ENCODE peak calls at places on chromosome 13, in seven cellular contexts. B is CD14-positive monocyte, D is HTR-8/SVneo, W is mucosa of descending colon, A is lower leg skin, Q is GM12878, V is iPS DF 19.7. X is an unnamed sample.

GRCh38 chr13:40315416-40316064 is 350.9 kb downstream of the FOXO1 start:
- DNase-seq in B (no peak), D (no peak), W (no peak), A (no peak), Q (no peak), V (no peak), X (no peak)

GRCh38 chr13:89212186-89212585 is 1541.0 kb downstream of the SLITRK5 start:
- DNase-seq in B (no peak), D (no peak), W (no peak), A (no peak), Q (no peak), V (no peak), X (no peak)

GRCh38 chr13:21164631-21165030 is 11.7 kb downstream of the SKA3 start:
- DNase-seq in B (no peak), D (no peak), W (no peak), A (no peak), Q (no peak), V (no peak), X (no peak)

GRCh38 chr13:77492982-77493381 is 42.5 kb upstream of the SCEL start:
- DNase-seq in B (no peak), D (no peak), W (no peak), A (no peak), Q (no peak), V (no peak), X (no peak)

GRCh38 chr13:113653264-113654174 is 4.5 kb downstream of the ATP4B start:
- DNase-seq in B (peak), D (no peak), W (peak), A (peak), Q (no peak), V (no peak), X (no peak)

GRCh38 chr13:41311607-41312500 is 787 bp downstream of the NAA16 start:
- DNase-seq in B (no peak), D (peak), W (peak), A (peak), Q (no peak), V (no peak), X (no peak)

GRCh38 chr13:60617863-60618733 is 221.1 kb downstream of the TDRD3 start:
- DNase-seq in B (no peak), D (no peak), W (no peak), A (no peak), Q (no peak), V (peak), X (peak)

GRCh38 chr13:43698743-43699142 is 88.0 kb downstream of the ENOX1 start:
- DNase-seq in B (no peak), D (no peak), W (no peak), A (no peak), Q (no peak), V (no peak), X (no peak)

GRCh38 chr13:46181799-46182490 is at the start of gene LCP1:
- DNase-seq in B (peak), D (no peak), W (no peak), A (no peak), Q (peak), V (no peak), X (no peak)

GRCh38 chr13:85469320-85469719 is 329.9 kb downstream of the SLITRK6 start:
- DNase-seq in B (no peak), D (no peak), W (no peak), A (no peak), Q (no peak), V (no peak), X (no peak)

X was measured in NT2/D1.